ENCODE peak calls at places on chromosomes 3 and 15, in five cellular contexts. V, X, T, C and A are unnamed samples.

GRCh38 chr15:72559781-72560180 is 85.7 kb downstream of the ARIH1 start:
- DNase-seq in X (no peak), C (no peak), V (no peak), T (no peak), A (no peak)

GRCh38 chr15:84034831-84035753 is 200.5 kb upstream of the GOLGA6L4 start:
- DNase-seq in T (no peak), C (no peak), X (no peak), V (peak; percentile 45), A (no peak)

GRCh38 chr3:50671331-50671730 is 3.4 kb upstream of the DOCK3 start:
- DNase-seq in T (no peak), C (no peak), X (peak; percentile 88), V (peak; percentile 88), A (no peak)

GRCh38 chr3:188060436-188060835 is 93.5 kb upstream of the LPP start:
- DNase-seq in X (no peak), T (no peak), C (no peak), V (no peak), A (no peak)

GRCh38 chr3:186975726-186976125 is 45.4 kb downstream of the ST6GAL1 start:
- DNase-seq in V (no peak), C (no peak), X (no peak), T (no peak), A (no peak)

GRCh38 chr3:41195970-41196369 is 3.3 kb upstream of the CTNNB1 start:
- DNase-seq in C (no peak), V (no peak), T (no peak), X (no peak), A (no peak)

GRCh38 chr3:65993134-65993900 is 45.4 kb downstream of the MAGI1 start:
- DNase-seq in C (no peak), V (no peak), X (no peak), T (no peak), A (no peak)

GRCh38 chr3:188745031-188745430 is 426.7 kb upstream of the TPRG1 start:
- DNase-seq in X (no peak), V (no peak), C (no peak), T (no peak), A (no peak)

GRCh38 chr3:127247292-127247691 is 40.6 kb downstream of the PRR20G start:
- DNase-seq in C (no peak), T (no peak), X (no peak), V (no peak), A (no peak)